ENCODE peak calls at places on chromosomes 2 and 18, in seven cellular contexts. U is activated effector memory CD4-positive, alpha-beta T cell treated with Interleukin-2 at 50 U/mL for 16 hours; R is NT2/D1; F is endothelial cell; E is upper lobe of left lung; P is mesendoderm; M is activated CD4-positive, alpha-beta T cell treated with anti-CD3 and anti-CD28 coated beads, Interleukin-2, amount 50 U/mL, for 4 hours. Y is an unnamed sample.

GRCh38 chr2:231399853-231400667 is 4.5 kb downstream of the B3GNT7 start:
- DNase-seq in E (no peak), U (no peak), M (no peak), F (no peak), P (no peak), R (no peak), Y (peak)

GRCh38 chr2:222592176-222592575 is 63.7 kb downstream of the FARSB start:
- DNase-seq in E (no peak), U (no peak), F (no peak), R (no peak), P (peak), M (no peak), Y (no peak)

GRCh38 chr2:220226076-220226475 is 598.6 kb downstream of the SLC4A3 start:
- DNase-seq in P (no peak), M (no peak), E (no peak), U (no peak), F (no peak), R (no peak), Y (no peak)

GRCh38 chr18:75638223-75638596 is 210.7 kb upstream of the SMIM21 start:
- DNase-seq in F (no peak), R (no peak), E (no peak), P (peak), U (no peak), M (no peak), Y (no peak)

GRCh38 chr2:222891890-222892289 is 31.1 kb downstream of the ACSL3 start:
- DNase-seq in E (no peak), R (no peak), U (no peak), M (no peak), P (no peak), F (no peak), Y (no peak)

GRCh38 chr18:10462597-10462996 is 8.2 kb downstream of the APCDD1 start:
- DNase-seq in M (no peak), U (no peak), E (no peak), P (no peak), R (no peak), F (no peak), Y (no peak)

GRCh38 chr2:74915743-74916142 is 42.7 kb upstream of the POLE4 start:
- DNase-seq in F (no peak), M (no peak), R (no peak), P (no peak), E (no peak), U (no peak), Y (no peak)

GRCh38 chr2:55093381-55093780 is 43.1 kb upstream of the RTN4 start:
- DNase-seq in F (no peak), R (no peak), U (no peak), P (peak), E (no peak), M (no peak), Y (no peak)

GRCh38 chr2:19746611-19747309 is 155.0 kb downstream of the TTC32 start:
- DNase-seq in U (no peak), F (peak), P (peak), R (peak), E (no peak), M (no peak), Y (peak)

GRCh38 chr2:42492691-42493467 is 903 bp downstream of the KCNG3 start:
- DNase-seq in R (no peak), E (peak), P (peak), U (peak), F (peak), M (peak), Y (no peak)

GRCh38 chr2:112718862-112719370 is 1.9 kb upstream of the NT5DC4 start:
- DNase-seq in F (no peak), R (no peak), E (no peak), M (no peak), U (no peak), P (no peak), Y (no peak)